ENCODE peak calls at places on chromosomes 3 and 15, in five cellular contexts. M is HCEC 1CT; Q is ovary; Z is stimulated activated CD4-positive, alpha-beta T cell treated with anti-CD3 and anti-CD28 coated beads, Interleukin-1b, Interleukin-23, amount 100 ng/mL, for 24 hours; P is nephron progenitor cell. T is an unnamed sample.

GRCh38 chr3:99298661-99299060 is 339.7 kb upstream of the COL8A1 start:
- DNase-seq in M (no peak), Q (no peak), Z (no peak), P (no peak), T (no peak)

GRCh38 chr3:19221081-19221480 is 72.8 kb downstream of the KCNH8 start:
- DNase-seq in M (no peak), Q (no peak), Z (no peak), P (no peak), T (no peak)

GRCh38 chr3:197597335-197597734 is 41.6 kb upstream of the BDH1 start:
- DNase-seq in M (no peak), Q (no peak), Z (no peak), P (no peak), T (no peak)

GRCh38 chr3:125194061-125194848 is 18.3 kb downstream of the SLC12A8 start:
- DNase-seq in M (no peak), Q (no peak), Z (no peak), P (no peak), T (no peak)

GRCh38 chr15:71648095-71648494 is 162.3 kb upstream of the NR2E3 start:
- DNase-seq in M (no peak), Q (no peak), Z (no peak), P (no peak), T (no peak)

GRCh38 chr3:172701056-172701455 is 9.8 kb downstream of the NCEH1 start:
- DNase-seq in M (no peak), Q (no peak), Z (no peak), P (no peak), T (no peak)

GRCh38 chr3:110577856-110578255 is 493.8 kb upstream of the NECTIN3 start:
- DNase-seq in M (peak), Q (no peak), Z (no peak), P (no peak), T (no peak)

GRCh38 chr15:70351391-70351790 is 253.7 kb upstream of the TLE3 start:
- DNase-seq in M (no peak), Q (no peak), Z (no peak), P (no peak), T (no peak)

GRCh38 chr3:174937488-174937887 is 78.4 kb downstream of the NAALADL2 start:
- DNase-seq in M (peak), Q (no peak), Z (no peak), P (no peak), T (no peak)

GRCh38 chr3:120858501-120858900 is 49.5 kb upstream of the STXBP5L start:
- DNase-seq in M (peak), Q (no peak), Z (no peak), P (no peak), T (no peak)

GRCh38 chr15:101025116-101025885 is 106.1 kb downstream of the LRRK1 start:
- DNase-seq in M (no peak), Q (peak), Z (no peak), P (no peak), T (no peak)

GRCh38 chr3:80533553-80533952 is 765.8 kb upstream of the ROBO1 start:
- DNase-seq in M (no peak), Q (no peak), Z (no peak), P (no peak), T (no peak)

GRCh38 chr3:5304789-5305680 is 117.5 kb downstream of the EDEM1 start:
- DNase-seq in M (peak), Q (no peak), Z (peak), P (peak), T (peak)

GRCh38 chr3:155026999-155027591 is 53.0 kb upstream of the MME start:
- DNase-seq in M (peak), Q (no peak), Z (no peak), P (peak), T (no peak)

GRCh38 chr15:42345502-42345901 is 13.8 kb upstream of the CAPN3 start:
- DNase-seq in M (no peak), Q (no peak), Z (no peak), P (no peak), T (no peak)

GRCh38 chr15:47410243-47410642 is 307.1 kb upstream of the SEMA6D start:
- DNase-seq in M (no peak), Q (no peak), Z (no peak), P (no peak), T (no peak)

GRCh38 chr3:51395493-51396213 is 4.6 kb downstream of the RBM15B start:
- DNase-seq in M (no peak), Q (no peak), Z (no peak), P (no peak), T (no peak)

GRCh38 chr3:146111337-146111736 is 49.6 kb downstream of the PLOD2 start:
- DNase-seq in M (no peak), Q (no peak), Z (no peak), P (no peak), T (no peak)

T was measured in AG08396.